ENCODE peak calls at places on chromosomes 5 and 9, in four cellular contexts. G, R, N and W are unnamed samples.
A peak's percentile ranks its signal among the peaks of the same experiment; 100 is the strongest.

GRCh38 chr9:76911971-76912370 is 6.1 kb upstream of the PRUNE2 start:
- DNase-seq in G (no peak), R (no peak), N (no peak), W (no peak)

GRCh38 chr5:88141695-88141979 is 127.0 kb downstream of the TMEM161B start:
- DNase-seq in G (no peak), R (no peak), N (no peak), W (no peak)

GRCh38 chr9:20552874-20553624 is 69.2 kb downstream of the MLLT3 start:
- DNase-seq in G (no peak), R (peak; percentile 39), N (no peak), W (peak; percentile 43)

GRCh38 chr5:161548472-161549094 is 2.1 kb upstream of the GABRB2 start:
- DNase-seq in G (no peak), R (no peak), N (no peak), W (no peak)

GRCh38 chr5:16597946-16598694 is 18.7 kb downstream of the RETREG1 start:
- DNase-seq in G (no peak), R (no peak), N (no peak), W (no peak)

GRCh38 chr5:157284458-157285212 is 18.7 kb downstream of the CYFIP2 start:
- DNase-seq in G (no peak), R (no peak), N (no peak), W (no peak)

GRCh38 chr5:7398596-7399260 is 2.8 kb downstream of the ADCY2 start:
- DNase-seq in G (no peak), R (no peak), N (no peak), W (no peak)

GRCh38 chr9:34498511-34498910 is 24.3 kb downstream of the ENHO start:
- DNase-seq in G (no peak), R (no peak), N (no peak), W (no peak)

GRCh38 chr5:32331927-32332274 is 19.2 kb upstream of the MTMR12 start:
- DNase-seq in G (no peak), R (no peak), N (no peak), W (no peak)

GRCh38 chr5:135236187-135236835 is 162.7 kb downstream of the MACROH2A1 start:
- DNase-seq in G (no peak), R (no peak), N (no peak), W (no peak)

GRCh38 chr9:98565152-98566135 is 143.3 kb downstream of the GABBR2 start:
- DNase-seq in G (no peak), R (no peak), N (no peak), W (no peak)

GRCh38 chr9:75061169-75061568 is 26.8 kb downstream of the NMRK1 start:
- DNase-seq in G (no peak), R (no peak), N (no peak), W (no peak)
- TF ChIP-seq CTCF in G (no peak), R (no peak), N (no peak), W (no peak)

GRCh38 chr9:134413112-134413715 is 87.0 kb downstream of the RXRA start:
- DNase-seq in G (no peak), R (peak; percentile 23), N (no peak), W (peak; percentile 35)

GRCh38 chr9:134412298-134412711 is 86.0 kb downstream of the RXRA start:
- DNase-seq in G (no peak), R (no peak), N (no peak), W (no peak)

GRCh38 chr9:134410835-134411217 is 84.6 kb downstream of the RXRA start:
- DNase-seq in G (no peak), R (no peak), N (no peak), W (no peak)

GRCh38 chr9:134410078-134410834 is 84.0 kb downstream of the RXRA start:
- DNase-seq in G (no peak), R (no peak), N (no peak), W (no peak)

GRCh38 chr9:134411451-134412297 is 85.4 kb downstream of the RXRA start:
- DNase-seq in G (no peak), R (no peak), N (no peak), W (peak; percentile 28)
- H3K4me3 ChIP-seq in G (no peak overlapping the region), R (no peak overlapping the region), N (no peak overlapping the region), W (no peak overlapping the region)

GRCh38 chr9:79688363-79688762 is 116.6 kb downstream of the TLE4 start:
- DNase-seq in G (no peak), R (no peak), N (no peak), W (no peak)

GRCh38 chr9:79687131-79687447 is 115.3 kb downstream of the TLE4 start:
- DNase-seq in G (no peak), R (no peak), N (no peak), W (no peak)

GRCh38 chr9:79685576-79685975 is 113.8 kb downstream of the TLE4 start:
- DNase-seq in G (peak; percentile 25), R (peak; percentile 83), N (no peak), W (peak; percentile 35)

GRCh38 chr9:79684711-79685575 is 113.2 kb downstream of the TLE4 start:
- DNase-seq in G (no peak), R (peak; percentile 43), N (no peak), W (peak; percentile 10)

GRCh38 chr9:79686381-79687130 is 114.8 kb downstream of the TLE4 start:
- DNase-seq in G (peak; percentile 88), R (peak; percentile 94), N (no peak), W (peak; percentile 80)
- TF ChIP-seq CTCF in G (peak; percentile 2), R (peak; percentile 35), N (no peak), W (no peak)

GRCh38 chr9:114387678-114388431 is at the start of gene AKNA:
- DNase-seq in G (no peak), R (peak; percentile 78), N (peak; percentile 79), W (peak; percentile 72)
- H3K4me3 ChIP-seq in G (peak within 1 kb of the TSS; percentile 52), R (peak within 1 kb of the TSS; percentile 72), N (peak within 1 kb of the TSS; percentile 62), W (peak within 1 kb of the TSS; percentile 70)

GRCh38 chr5:140926903-140927573 is 939 bp downstream of the PCDHAC1 start:
- DNase-seq in G (no peak), R (peak; percentile 3), N (peak; percentile 8), W (peak; percentile 1)

GRCh38 chr5:140925806-140926205 is 293 bp upstream of the PCDHAC1 start:
- DNase-seq in G (no peak), R (no peak), N (no peak), W (no peak)

GRCh38 chr5:140926211-140926902 is at the start of gene PCDHAC1:
- DNase-seq in G (no peak), R (peak; percentile 30), N (peak; percentile 58), W (peak; percentile 2)
- TF ChIP-seq CTCF in G (peak; percentile 49), R (peak; percentile 39), N (no peak), W (peak; percentile 25)

GRCh38 chr9:111659706-111660105 is 1.7 kb upstream of the GNG10 start:
- DNase-seq in G (no peak), R (no peak), N (no peak), W (no peak)

GRCh38 chr9:111658943-111659342 is 2.5 kb upstream of the GNG10 start:
- DNase-seq in G (no peak), R (no peak), N (no peak), W (no peak)

GRCh38 chr9:111661802-111662491 is 542 bp downstream of the GNG10 start:
- DNase-seq in G (no peak), R (peak; percentile 35), N (peak; percentile 14), W (peak; percentile 24)

GRCh38 chr9:111661150-111661801 is at the start of gene GNG10:
- DNase-seq in G (no peak), R (peak; percentile 54), N (peak; percentile 44), W (peak; percentile 66)

DNA sequence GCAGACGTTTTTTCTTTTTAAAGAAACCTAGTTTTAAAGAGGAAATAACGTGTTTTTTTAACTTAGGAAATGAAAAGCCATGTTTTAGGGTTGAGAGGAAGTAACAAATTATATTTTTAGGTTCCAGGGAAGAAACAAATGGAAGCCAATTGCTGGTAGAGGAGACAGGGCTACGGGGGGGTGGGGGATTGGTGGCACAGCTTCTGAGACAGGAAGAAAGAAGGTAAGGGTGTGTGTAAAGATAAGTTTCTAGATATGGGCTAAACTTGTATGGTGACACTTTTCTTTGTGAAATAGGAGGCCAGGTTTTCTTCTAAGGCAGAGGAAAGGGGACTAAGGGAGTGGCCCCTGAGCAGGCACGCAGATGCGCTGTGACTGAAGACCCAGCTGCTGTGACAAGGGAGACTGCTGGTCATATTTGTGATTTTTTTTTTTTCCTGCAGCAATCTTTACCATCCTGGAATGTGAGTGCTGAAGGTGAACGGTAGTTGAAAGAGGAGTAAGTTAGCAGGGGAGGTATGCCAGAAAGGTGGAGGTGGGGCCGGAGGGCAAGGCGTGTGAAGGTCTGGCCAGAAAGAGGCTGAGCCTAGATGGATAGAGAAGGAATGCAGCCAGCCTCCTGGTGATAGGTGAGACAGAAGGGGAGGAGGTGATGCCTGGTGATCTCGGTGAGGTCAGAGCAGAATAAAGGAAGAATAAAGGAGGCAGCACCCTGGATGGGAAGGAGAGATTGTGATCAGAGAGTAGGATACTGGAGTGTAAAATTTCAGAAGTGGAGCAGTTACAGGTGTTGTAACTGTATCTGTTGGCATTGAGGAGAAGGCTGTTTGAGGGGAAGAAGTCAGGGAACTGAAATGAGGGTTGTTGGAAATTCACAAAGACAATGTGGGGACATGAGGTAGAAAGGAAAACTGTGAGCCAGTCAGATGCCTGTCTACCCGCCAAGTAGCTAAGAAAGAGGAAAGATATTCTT is 1.7 kb downstream of the GNG10 start:
- DNase-seq in G (no peak), R (no peak), N (no peak), W (no peak)
- H3K4me3 ChIP-seq in G (peak overlapping the region; percentile 87), R (peak overlapping the region; percentile 80), N (peak overlapping the region; percentile 91), W (peak overlapping the region; percentile 89)

DNA sequence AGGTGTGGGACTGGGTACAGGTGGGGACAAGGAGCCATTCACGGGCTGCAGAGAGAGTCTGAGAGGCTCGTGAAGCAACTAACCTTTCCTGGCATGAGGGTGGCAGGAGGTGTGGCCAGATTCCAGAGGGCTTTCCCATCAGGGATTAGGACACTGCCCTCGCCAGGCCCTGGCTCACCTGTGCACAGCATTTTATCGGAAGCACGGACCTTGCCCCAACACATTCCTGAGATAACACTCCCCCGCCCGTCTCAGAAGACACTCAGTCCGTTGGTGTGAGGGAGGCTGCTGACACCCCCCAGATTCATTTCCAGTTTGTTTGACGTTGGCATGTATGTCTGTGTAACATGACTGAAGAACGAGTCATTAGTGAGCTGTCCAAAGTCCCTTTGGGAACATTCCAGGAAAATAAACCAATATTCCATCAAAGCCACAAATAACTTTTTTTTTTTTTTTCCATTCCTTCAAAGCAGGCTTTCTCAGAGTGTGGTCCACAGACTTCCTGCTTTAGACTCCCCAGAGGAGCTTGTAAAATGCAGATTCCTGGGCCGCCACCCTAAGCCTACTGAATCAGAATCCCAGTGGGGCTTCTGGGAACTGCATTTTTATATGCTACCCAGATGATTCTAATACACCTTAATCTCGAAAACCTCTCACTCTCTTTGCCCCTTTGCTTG is 23.4 kb downstream of the WWC1 start:
- DNase-seq in G (peak; percentile 77), R (peak; percentile 96), N (no peak), W (peak; percentile 93)
- TF ChIP-seq CTCF in G (no peak), R (no peak), N (no peak), W (peak; percentile 22)